ENCODE peak calls at places on chromosomes 3 and 15, in seven cellular contexts. A, T, M, R, C, W and F are unnamed samples.

GRCh38 chr3:24410861-24411260 is 83.8 kb downstream of the THRB start:
- DNase-seq in T (no peak), M (no peak), C (no peak), R (no peak), A (no peak), W (no peak), F (no peak)

GRCh38 chr3:49013738-49014660 is 4.4 kb downstream of the DALRD3 start:
- DNase-seq in C (peak), R (peak), W (peak), A (no peak), T (no peak), M (no peak), F (no peak)

GRCh38 chr15:95511680-95512079 is 818.8 kb upstream of the NR2F2 start:
- DNase-seq in W (no peak), R (peak), T (no peak), A (no peak), C (peak), M (no peak), F (no peak)

GRCh38 chr15:39099524-39099923 is 481.4 kb upstream of the THBS1 start:
- DNase-seq in R (no peak), M (no peak), C (no peak), W (no peak), A (no peak), T (no peak), F (no peak)

GRCh38 chr15:92650966-92651365 is 4.6 kb downstream of the FAM174B start:
- DNase-seq in W (no peak), R (no peak), M (no peak), A (no peak), C (no peak), T (no peak), F (no peak)

GRCh38 chr3:63745757-63746156 is 73.3 kb upstream of the C3orf49 start:
- DNase-seq in C (no peak), R (no peak), M (no peak), T (no peak), W (no peak), A (no peak), F (no peak)

GRCh38 chr3:15051531-15051930 is 13.6 kb downstream of the MRPS25 start:
- DNase-seq in T (no peak), A (peak), R (peak), M (peak), W (peak), C (peak), F (no peak)

GRCh38 chr15:73755946-73756345 is 2.8 kb upstream of the INSYN1 start:
- DNase-seq in C (no peak), R (no peak), T (no peak), A (no peak), W (no peak), M (no peak), F (no peak)

DNA sequence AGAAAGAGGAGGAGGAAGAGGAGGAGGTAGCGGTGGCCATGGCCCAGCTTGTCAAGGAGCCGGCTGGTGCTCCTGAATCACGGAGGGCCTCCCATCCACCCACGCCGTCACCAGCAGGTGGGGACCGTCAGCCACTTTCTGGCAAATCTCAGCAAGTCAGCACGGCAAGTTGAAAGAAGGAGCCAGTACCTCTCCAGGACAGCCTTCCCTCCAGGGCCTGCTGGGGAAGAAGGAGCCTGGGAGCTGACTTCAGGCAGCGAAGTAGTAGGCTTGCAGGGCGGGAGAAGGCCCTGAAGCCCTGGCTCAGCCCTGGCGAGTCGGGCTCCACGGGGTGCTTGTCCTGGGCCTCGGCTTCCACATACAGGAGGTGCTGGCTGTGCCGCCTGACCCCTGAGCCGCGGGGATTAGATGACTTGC is 99.2 kb upstream of the TRPM1 start:
- DNase-seq in W (peak), R (peak), A (no peak), T (no peak), M (peak), C (peak), F (no peak)
- TF ChIP-seq CTCF in W (peak), R (peak), A (peak), T (peak), M (no peak), C (peak), F (peak)

GRCh38 chr3:149772861-149773260 is 19.5 kb downstream of the ANKUB1 start:
- DNase-seq in A (no peak), W (no peak), C (no peak), T (no peak), R (no peak), M (no peak), F (no peak)

GRCh38 chr3:149771652-149772271 is 19.5 kb upstream of the COMMD2 start:
- DNase-seq in R (peak), C (peak), M (no peak), T (no peak), W (peak), A (peak), F (no peak)

GRCh38 chr3:149768704-149769103 is 16.4 kb upstream of the COMMD2 start:
- DNase-seq in A (no peak), R (no peak), W (no peak), T (no peak), M (no peak), C (no peak), F (no peak)

GRCh38 chr3:149767720-149768119 is 15.4 kb upstream of the COMMD2 start:
- DNase-seq in A (no peak), R (no peak), W (no peak), T (no peak), M (no peak), C (no peak), F (no peak)

GRCh38 chr3:149770246-149770645 is 18.0 kb upstream of the COMMD2 start:
- DNase-seq in T (no peak), C (no peak), W (no peak), A (no peak), R (no peak), M (no peak), F (no peak)
- TF ChIP-seq CTCF in T (peak), C (peak), W (no peak), A (peak), R (peak), M (no peak), F (peak)

GRCh38 chr3:158749977-158750376 is 17.7 kb upstream of the RARRES1 start:
- DNase-seq in M (no peak), W (no peak), R (no peak), C (no peak), A (no peak), T (no peak), F (no peak)

GRCh38 chr3:158748237-158748828 is 16.1 kb upstream of the RARRES1 start:
- DNase-seq in C (peak), T (no peak), M (no peak), W (no peak), A (no peak), R (peak), F (no peak)

GRCh38 chr3:158749526-158749925 is 17.3 kb upstream of the RARRES1 start:
- DNase-seq in A (no peak), R (no peak), T (no peak), M (no peak), C (no peak), W (no peak), F (no peak)

GRCh38 chr3:158751316-158751715 is 19.1 kb upstream of the RARRES1 start:
- DNase-seq in W (no peak), M (no peak), R (no peak), A (no peak), C (no peak), T (no peak), F (no peak)

GRCh38 chr3:158753814-158754213 is 21.6 kb upstream of the RARRES1 start:
- DNase-seq in W (no peak), A (no peak), R (no peak), T (no peak), C (no peak), M (no peak), F (no peak)
- TF ChIP-seq CTCF in W (no peak), A (no peak), R (no peak), T (no peak), C (no peak), M (no peak), F (no peak)

GRCh38 chr3:153442799-153443487 is 280.9 kb downstream of the RAP2B start:
- DNase-seq in T (no peak), M (no peak), A (no peak), W (no peak), C (no peak), R (no peak), F (no peak)

GRCh38 chr3:153442386-153442785 is 280.4 kb downstream of the RAP2B start:
- DNase-seq in R (no peak), C (peak), M (no peak), T (no peak), A (no peak), W (no peak), F (no peak)

GRCh38 chr3:153440311-153440710 is 278.3 kb downstream of the RAP2B start:
- DNase-seq in R (no peak), M (no peak), C (no peak), T (no peak), W (no peak), A (no peak), F (no peak)

GRCh38 chr3:153445817-153446216 is 283.8 kb downstream of the RAP2B start:
- DNase-seq in R (no peak), T (no peak), C (no peak), M (no peak), W (no peak), A (no peak), F (no peak)

GRCh38 chr3:153443961-153444360 is 281.9 kb downstream of the RAP2B start:
- DNase-seq in W (no peak), C (peak), A (peak), T (no peak), R (peak), M (no peak), F (no peak)
- TF ChIP-seq CTCF in W (no peak), C (peak), A (peak), T (peak), R (peak), M (no peak), F (peak)

GRCh38 chr15:67784057-67784781 is 41.1 kb upstream of the SKOR1 start:
- DNase-seq in C (no peak), A (no peak), T (no peak), W (no peak), R (no peak), M (no peak), F (no peak)
- TF ChIP-seq CTCF in C (no peak), A (no peak), T (no peak), W (no peak), R (no peak), M (no peak), F (no peak)

GRCh38 chr3:122272889-122273288 is 52.2 kb upstream of the CSTA start:
- DNase-seq in W (no peak), C (no peak), M (no peak), R (no peak), T (no peak), A (no peak), F (no peak)
- TF ChIP-seq CTCF in W (no peak), C (no peak), M (no peak), R (no peak), T (no peak), A (no peak), F (no peak)